ENCODE peak calls at places on chromosomes 1 and 21, in four cellular contexts. P is HCT116, M is AG10803, F is Caco-2. D is an unnamed sample.

GRCh38 chr1:235708390-235708962 is 58.9 kb upstream of the GNG4 start:
- DNase-seq in P (peak), M (peak), F (peak), D (peak)

GRCh38 chr1:154386643-154387352 is 18.3 kb upstream of the IL6R start:
- DNase-seq in P (no peak), M (peak), F (no peak), D (no peak)

GRCh38 chr1:212290608-212291007 is 5.4 kb downstream of the PPP2R5A start:
- DNase-seq in P (no peak), M (no peak), F (no peak), D (no peak)

GRCh38 chr1:60924964-60925798 is 157.2 kb upstream of the NFIA start:
- DNase-seq in P (no peak), M (no peak), F (peak), D (no peak)

GRCh38 chr1:21586926-21587601 is 77.8 kb downstream of the ALPL start:
- DNase-seq in P (peak), M (peak), F (peak), D (peak)

GRCh38 chr1:117970251-117970650 is 40.7 kb downstream of the WDR3 start:
- DNase-seq in P (no peak), M (no peak), F (no peak), D (no peak)

GRCh38 chr1:214727274-214727673 is 124.3 kb downstream of the CENPF start:
- DNase-seq in P (no peak), M (no peak), F (no peak), D (no peak)

GRCh38 chr1:191608367-191608766 is 549.9 kb upstream of the RGS18 start:
- DNase-seq in P (no peak), M (no peak), F (no peak), D (no peak)

GRCh38 chr1:176193023-176193422 is 14.1 kb downstream of the COP1 start:
- DNase-seq in P (no peak), M (no peak), F (no peak), D (no peak)

GRCh38 chr1:119674110-119674509 is 26.0 kb upstream of the ZNF697 start:
- DNase-seq in P (no peak), M (peak), F (no peak), D (no peak)

GRCh38 chr1:111988743-111989453 is 570 bp downstream of the KCND3 start:
- DNase-seq in P (no peak), M (no peak), F (peak), D (no peak)

GRCh38 chr1:154743536-154744036 is 126.5 kb downstream of the KCNN3 start:
- DNase-seq in P (no peak), M (no peak), F (no peak), D (no peak)

GRCh38 chr1:156245451-156246232 is 2.2 kb downstream of the PAQR6 start:
- DNase-seq in P (no peak), M (no peak), F (no peak), D (no peak)

GRCh38 chr1:43308635-43309580 is 8.1 kb downstream of the TIE1 start:
- DNase-seq in P (no peak), M (no peak), F (no peak), D (no peak)

GRCh38 chr1:36863500-36863899 is 170.8 kb downstream of the GRIK3 start:
- DNase-seq in P (no peak), M (no peak), F (no peak), D (no peak)

GRCh38 chr1:179145521-179145920 is 63.7 kb downstream of the TOR3A start:
- DNase-seq in P (no peak), M (no peak), F (no peak), D (no peak)

GRCh38 chr1:91124290-91124975 is 102.6 kb upstream of the ZNF644 start:
- DNase-seq in P (no peak), M (no peak), F (no peak), D (no peak)

GRCh38 chr1:20493839-20494608 is 8.0 kb upstream of the CAMK2N1 start:
- DNase-seq in P (peak), M (peak), F (peak), D (peak)

GRCh38 chr1:152024228-152024627 is 12.6 kb downstream of the S100A11 start:
- DNase-seq in P (no peak), M (no peak), F (no peak), D (no peak)

GRCh38 chr21:35932232-35932911 is 128.0 kb downstream of the SETD4 start:
- DNase-seq in P (peak), M (peak), F (no peak), D (peak)

GRCh38 chr1:6523566-6523965 is 30.7 kb downstream of the NOL9 start:
- DNase-seq in P (peak), M (peak), F (peak), D (no peak)

GRCh38 chr1:119743776-119744597 is 24.7 kb downstream of the HMGCS2 start:
- DNase-seq in P (peak), M (peak), F (peak), D (no peak)

GRCh38 chr1:224160171-224160682 is 22.8 kb upstream of the DEGS1 start:
- DNase-seq in P (no peak), M (no peak), F (no peak), D (no peak)

GRCh38 chr1:101239095-101240040 is 2.5 kb downstream of the S1PR1 start:
- DNase-seq in P (no peak), M (no peak), F (no peak), D (no peak)

GRCh38 chr1:156346636-156347035 is 8.3 kb downstream of the TSACC start:
- DNase-seq in P (no peak), M (peak), F (peak), D (peak)

GRCh38 chr1:93672069-93672468 is 9.6 kb downstream of the BCAR3 start:
- DNase-seq in P (no peak), M (peak), F (no peak), D (no peak)

GRCh38 chr1:19042675-19043578 is 86.5 kb upstream of the IFFO2 start:
- DNase-seq in P (no peak), M (no peak), F (no peak), D (no peak)

GRCh38 chr21:23585419-23585818 is 2021.9 kb downstream of the MRPL39 start:
- DNase-seq in P (no peak), M (no peak), F (no peak), D (no peak)

GRCh38 chr1:21294266-21295058 is 4.2 kb upstream of the ECE1 start:
- DNase-seq in P (peak), M (no peak), F (no peak), D (no peak)

GRCh38 chr1:244599937-244600350 is 53.0 kb upstream of the DESI2 start:
- DNase-seq in P (peak), M (peak), F (no peak), D (peak)

GRCh38 chr1:84890581-84890980 is 2.4 kb downstream of the LPAR3 start:
- DNase-seq in P (no peak), M (no peak), F (no peak), D (no peak)

GRCh38 chr1:84896279-84896678 is 3.3 kb upstream of the LPAR3 start:
- DNase-seq in P (no peak), M (no peak), F (no peak), D (no peak)

GRCh38 chr1:84889437-84889836 is 3.6 kb downstream of the LPAR3 start:
- DNase-seq in P (no peak), M (no peak), F (no peak), D (no peak)

GRCh38 chr1:84888753-84889152 is 4.3 kb downstream of the LPAR3 start:
- DNase-seq in P (no peak), M (no peak), F (no peak), D (no peak)

GRCh38 chr1:84892657-84893618 is at the start of gene LPAR3:
- DNase-seq in P (peak), M (no peak), F (peak), D (no peak)
- TF ChIP-seq CTCF in P (no peak), M (no peak), F (no peak), D (no peak)

DNA sequence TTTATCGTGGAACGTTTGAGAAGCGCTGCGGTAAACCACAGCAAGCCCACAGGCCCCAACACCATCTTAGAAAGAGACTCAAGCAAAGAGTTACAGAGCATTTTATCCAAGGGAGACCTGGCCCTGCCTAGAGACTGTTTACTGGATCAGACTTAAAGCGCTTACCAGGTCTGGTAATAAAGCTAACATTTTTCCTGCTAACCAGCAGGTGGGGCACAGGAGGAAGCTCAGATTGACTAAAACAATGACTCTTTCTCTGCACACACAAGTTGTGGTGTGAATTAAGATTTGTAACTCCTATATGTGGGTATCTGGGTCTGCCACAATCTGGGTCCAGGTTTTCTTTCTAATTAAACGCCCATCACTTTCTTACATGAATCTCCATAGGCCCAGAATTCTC is 136.5 kb upstream of the ETS2 start:
- DNase-seq in P (no peak), M (peak), F (peak), D (no peak)
- TF ChIP-seq CTCF in P (peak), M (peak), F (peak), D (peak)

GRCh38 chr21:44461005-44461404 is 5.7 kb downstream of the LRRC3 start:
- DNase-seq in P (no peak), M (no peak), F (no peak), D (no peak)

GRCh38 chr21:44460441-44460755 is 5.1 kb downstream of the LRRC3 start:
- DNase-seq in P (no peak), M (no peak), F (no peak), D (no peak)

GRCh38 chr21:44462090-44462833 is 7.0 kb downstream of the LRRC3 start:
- DNase-seq in P (no peak), M (no peak), F (no peak), D (no peak)

GRCh38 chr21:44462834-44463200 is 7.5 kb downstream of the LRRC3 start:
- DNase-seq in P (no peak), M (no peak), F (no peak), D (no peak)

GRCh38 chr21:44461438-44462089 is 6.3 kb downstream of the LRRC3 start:
- DNase-seq in P (no peak), M (peak), F (peak), D (no peak)
- TF ChIP-seq CTCF in P (no peak), M (no peak), F (peak), D (no peak)

GRCh38 chr1:11248169-11248568 is 14.2 kb downstream of the MTOR start:
- DNase-seq in P (no peak), M (no peak), F (no peak), D (no peak)
- TF ChIP-seq CTCF in P (no peak), M (no peak), F (no peak), D (no peak)

GRCh38 chr1:184340984-184341383 is 45.8 kb upstream of the C1orf21 start:
- DNase-seq in P (no peak), M (no peak), F (no peak), D (no peak)
- TF ChIP-seq CTCF in P (no peak), M (peak), F (peak), D (no peak)

GRCh38 chr1:204457665-204458064 is 36.9 kb downstream of the PIK3C2B start:
- DNase-seq in P (no peak), M (no peak), F (no peak), D (no peak)

GRCh38 chr1:204455063-204455830 is 39.4 kb downstream of the PIK3C2B start:
- DNase-seq in P (no peak), M (no peak), F (no peak), D (no peak)

GRCh38 chr1:204456826-204457361 is 37.7 kb downstream of the PIK3C2B start:
- DNase-seq in P (no peak), M (no peak), F (no peak), D (no peak)

GRCh38 chr1:204454476-204454875 is 40.1 kb downstream of the PIK3C2B start:
- DNase-seq in P (no peak), M (no peak), F (no peak), D (no peak)

GRCh38 chr1:204455831-204456145 is 38.8 kb downstream of the PIK3C2B start:
- DNase-seq in P (no peak), M (no peak), F (no peak), D (no peak)
- TF ChIP-seq CTCF in P (no peak), M (no peak), F (no peak), D (no peak)